ENCODE peak calls at places on chromosomes 7 and 10, in nine cellular contexts. I is GM19239, L is HTR-8/SVneo, K is small intestine, X is left ventricle myocardium inferior, Q is endothelial cell, A is AG08396, J is chondrocyte, O is ELR. B is an unnamed sample.

GRCh38 chr7:79434098-79434497 is 19.4 kb downstream of the MAGI2 start:
- DNase-seq in I (no peak), L (no peak), K (no peak), X (no peak), Q (no peak), A (peak), J (no peak), O (peak), B (peak)

GRCh38 chr7:55550010-55550409 is 22.3 kb downstream of the VOPP1 start:
- DNase-seq in I (no peak), L (no peak), K (peak), X (no peak), Q (no peak), A (no peak), J (no peak), O (no peak), B (no peak)

GRCh38 chr7:44398506-44398905 is 73.1 kb upstream of the CAMK2B start:
- DNase-seq in I (no peak), L (no peak), K (peak), X (peak), Q (no peak), A (no peak), J (no peak), O (no peak), B (no peak)

GRCh38 chr10:78865518-78865835 is 203.3 kb upstream of the ZMIZ1 start:
- DNase-seq in I (no peak), L (no peak), K (no peak), X (no peak), Q (no peak), A (peak), J (no peak), O (no peak), B (peak)

GRCh38 chr7:5382281-5383041 is 41.2 kb downstream of the TNRC18 start:
- DNase-seq in I (no peak), L (no peak), K (no peak), X (no peak), Q (no peak), A (no peak), J (no peak), O (no peak), B (no peak)

GRCh38 chr10:33706746-33707145 is 372.3 kb upstream of the NRP1 start:
- DNase-seq in I (no peak), L (no peak), K (no peak), X (no peak), Q (no peak), A (no peak), J (no peak), O (peak), B (peak)

GRCh38 chr10:69573056-69573806 is at the start of gene NEUROG3:
- DNase-seq in I (no peak), L (no peak), K (no peak), X (no peak), Q (peak), A (no peak), J (no peak), O (no peak), B (no peak)

GRCh38 chr7:21086688-21087087 is 300.0 kb upstream of the SP8 start:
- DNase-seq in I (no peak), L (no peak), K (no peak), X (no peak), Q (no peak), A (no peak), J (no peak), O (no peak), B (no peak)

GRCh38 chr10:5692476-5693358 is 8.1 kb downstream of the TASOR2 start:
- DNase-seq in I (no peak), L (no peak), K (peak), X (peak), Q (peak), A (no peak), J (no peak), O (no peak), B (peak)

GRCh38 chr10:11715815-11716494 is 26.2 kb upstream of the ECHDC3 start:
- DNase-seq in I (no peak), L (no peak), K (peak), X (no peak), Q (no peak), A (no peak), J (no peak), O (no peak), B (no peak)

GRCh38 chr10:46516660-46517416 is 39.6 kb downstream of the GPRIN2 start:
- DNase-seq in I (no peak), L (peak), K (no peak), X (no peak), Q (no peak), A (peak), J (peak), O (peak), B (peak)

B was measured in adipocyte.